ENCODE peak calls at places on chromosomes 7 and 10, in five cellular contexts. One of them, this sample, is unnamed.

GRCh38 chr7:146773506-146773905 is 656.9 kb downstream of the CNTNAP2 start:
- DNase-seq in right lobe of liver: no peak
- DNase-seq in ovary: no peak
- DNase-seq in GM20000: no peak
- DNase-seq in PC-3: peak
- DNase-seq in this sample: no peak

GRCh38 chr7:141649865-141650499 is 52.0 kb downstream of the DENND11 start:
- DNase-seq in right lobe of liver: no peak
- DNase-seq in ovary: peak
- DNase-seq in GM20000: peak
- DNase-seq in PC-3: peak
- DNase-seq in this sample: peak

GRCh38 chr10:84510121-84510520 is 181.7 kb downstream of the CCSER2 start:
- DNase-seq in right lobe of liver: no peak
- DNase-seq in ovary: no peak
- DNase-seq in GM20000: no peak
- DNase-seq in PC-3: no peak
- DNase-seq in this sample: no peak

GRCh38 chr10:98262571-98262970 is 5.4 kb downstream of the LOXL4 start:
- DNase-seq in right lobe of liver: peak
- DNase-seq in ovary: no peak
- DNase-seq in GM20000: no peak
- DNase-seq in PC-3: peak
- DNase-seq in this sample: peak

GRCh38 chr7:153301908-153302307 is 542.4 kb downstream of the ACTR3B start:
- DNase-seq in right lobe of liver: no peak
- DNase-seq in ovary: no peak
- DNase-seq in GM20000: no peak
- DNase-seq in PC-3: no peak
- DNase-seq in this sample: no peak

GRCh38 chr10:107733731-107734130 is 569.2 kb upstream of the SORCS1 start:
- DNase-seq in right lobe of liver: no peak
- DNase-seq in ovary: no peak
- DNase-seq in GM20000: no peak
- DNase-seq in PC-3: no peak
- DNase-seq in this sample: no peak

GRCh38 chr7:44368885-44369284 is 43.5 kb upstream of the CAMK2B start:
- DNase-seq in right lobe of liver: no peak
- DNase-seq in ovary: no peak
- DNase-seq in GM20000: no peak
- DNase-seq in PC-3: peak
- DNase-seq in this sample: no peak

GRCh38 chr7:84291756-84292155 is 97.2 kb upstream of the SEMA3A start:
- DNase-seq in right lobe of liver: no peak
- DNase-seq in ovary: no peak
- DNase-seq in GM20000: no peak
- DNase-seq in PC-3: no peak
- DNase-seq in this sample: no peak

GRCh38 chr10:24415455-24416169 is 206.7 kb downstream of the KIAA1217 start:
- DNase-seq in right lobe of liver: peak
- DNase-seq in ovary: peak
- DNase-seq in GM20000: no peak
- DNase-seq in PC-3: peak
- DNase-seq in this sample: no peak

GRCh38 chr7:1968397-1969111 is 264.2 kb downstream of the MAD1L1 start:
- DNase-seq in right lobe of liver: peak
- DNase-seq in ovary: no peak
- DNase-seq in GM20000: no peak
- DNase-seq in PC-3: no peak
- DNase-seq in this sample: no peak

GRCh38 chr7:115110523-115110922 is 188.6 kb downstream of the MDFIC start:
- DNase-seq in right lobe of liver: peak
- DNase-seq in ovary: no peak
- DNase-seq in GM20000: no peak
- DNase-seq in PC-3: no peak
- DNase-seq in this sample: no peak

GRCh38 chr10:60532691-60533468 is 143.2 kb upstream of the ANK3 start:
- DNase-seq in right lobe of liver: no peak
- DNase-seq in ovary: no peak
- DNase-seq in GM20000: no peak
- DNase-seq in PC-3: peak
- DNase-seq in this sample: no peak

GRCh38 chr7:44432381-44432977 is 58.0 kb downstream of the NUDCD3 start:
- DNase-seq in right lobe of liver: no peak
- DNase-seq in ovary: no peak
- DNase-seq in GM20000: no peak
- DNase-seq in PC-3: no peak
- DNase-seq in this sample: no peak

GRCh38 chr10:92914478-92915066 is 66.3 kb downstream of the EXOC6 start:
- DNase-seq in right lobe of liver: no peak
- DNase-seq in ovary: no peak
- DNase-seq in GM20000: peak
- DNase-seq in PC-3: peak
- DNase-seq in this sample: peak

GRCh38 chr7:25929448-25929847 is 222.6 kb upstream of the NFE2L3 start:
- DNase-seq in right lobe of liver: no peak
- DNase-seq in ovary: no peak
- DNase-seq in GM20000: no peak
- DNase-seq in PC-3: no peak
- DNase-seq in this sample: no peak

GRCh38 chr10:30637881-30638467 is 8.4 kb upstream of the LYZL2 start:
- DNase-seq in right lobe of liver: no peak
- DNase-seq in ovary: no peak
- DNase-seq in GM20000: no peak
- DNase-seq in PC-3: peak
- DNase-seq in this sample: no peak

GRCh38 chr10:127577376-127577775 is 28.3 kb downstream of the NPS start:
- DNase-seq in right lobe of liver: no peak
- DNase-seq in ovary: no peak
- DNase-seq in GM20000: no peak
- DNase-seq in PC-3: peak
- DNase-seq in this sample: no peak

GRCh38 chr10:7085913-7086589 is 324.8 kb downstream of the SFMBT2 start:
- DNase-seq in right lobe of liver: no peak
- DNase-seq in ovary: no peak
- DNase-seq in GM20000: no peak
- DNase-seq in PC-3: no peak
- DNase-seq in this sample: no peak

GRCh38 chr10:28587270-28587969 is 54.5 kb downstream of the WAC start:
- DNase-seq in right lobe of liver: no peak
- DNase-seq in ovary: no peak
- DNase-seq in GM20000: no peak
- DNase-seq in PC-3: no peak
- DNase-seq in this sample: no peak

GRCh38 chr10:129098517-129098916 is 368.5 kb upstream of the MGMT start:
- DNase-seq in right lobe of liver: no peak
- DNase-seq in ovary: no peak
- DNase-seq in GM20000: no peak
- DNase-seq in PC-3: no peak
- DNase-seq in this sample: no peak

GRCh38 chr7:47902013-47902412 is 46.3 kb downstream of the PKD1L1 start:
- DNase-seq in right lobe of liver: no peak
- DNase-seq in ovary: no peak
- DNase-seq in GM20000: no peak
- DNase-seq in PC-3: no peak
- DNase-seq in this sample: no peak

GRCh38 chr10:68156373-68157185 is 47.3 kb downstream of the MYPN start:
- DNase-seq in right lobe of liver: no peak
- DNase-seq in ovary: peak
- DNase-seq in GM20000: peak
- DNase-seq in PC-3: peak
- DNase-seq in this sample: peak

GRCh38 chr7:18889436-18889835 is 228.0 kb downstream of the TWIST1 start:
- DNase-seq in right lobe of liver: no peak
- DNase-seq in ovary: no peak
- DNase-seq in GM20000: no peak
- DNase-seq in PC-3: peak
- DNase-seq in this sample: no peak

GRCh38 chr7:111953611-111954010 is 252.6 kb downstream of the DOCK4 start:
- DNase-seq in right lobe of liver: peak
- DNase-seq in ovary: no peak
- DNase-seq in GM20000: no peak
- DNase-seq in PC-3: peak
- DNase-seq in this sample: no peak

GRCh38 chr10:23558361-23558799 is 119.5 kb downstream of the OTUD1 start:
- DNase-seq in right lobe of liver: no peak
- DNase-seq in ovary: no peak
- DNase-seq in GM20000: no peak
- DNase-seq in PC-3: peak
- DNase-seq in this sample: no peak

DNA sequence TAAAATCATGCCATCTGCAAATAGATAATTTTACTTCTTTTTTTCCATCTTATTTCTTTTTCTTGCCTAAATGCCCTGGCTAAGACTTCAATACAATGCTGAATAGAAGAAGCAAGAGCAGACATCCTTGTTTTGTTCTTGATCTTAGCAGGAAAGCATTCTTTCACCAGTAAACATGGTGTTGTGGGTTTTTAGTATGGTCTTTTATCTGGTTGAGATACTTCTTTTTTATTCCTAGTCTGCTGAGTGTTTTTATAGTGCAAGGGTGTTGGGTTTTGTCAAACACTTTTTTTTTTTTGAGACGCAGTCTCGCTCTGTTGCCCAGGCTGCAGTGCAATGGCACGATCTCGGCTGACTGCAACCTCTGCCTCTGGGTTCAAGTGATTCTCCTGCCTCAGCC is 232.3 kb downstream of the DNAJC1 start:
- DNase-seq in right lobe of liver: no peak
- DNase-seq in ovary: no peak
- DNase-seq in GM20000: no peak
- DNase-seq in PC-3: no peak
- DNase-seq in this sample: no peak
- TF ChIP-seq CTCF in right lobe of liver: no peak
- TF ChIP-seq CTCF in ovary: no peak
- TF ChIP-seq CTCF in GM20000: no peak
- TF ChIP-seq CTCF in PC-3: no peak
- TF ChIP-seq CTCF in this sample: no peak

GRCh38 chr7:159059629-159060028 is 85.0 kb downstream of the VIPR2 start:
- DNase-seq in right lobe of liver: no peak
- DNase-seq in ovary: no peak
- DNase-seq in GM20000: no peak
- DNase-seq in PC-3: no peak
- DNase-seq in this sample: no peak
- TF ChIP-seq CTCF in right lobe of liver: no peak
- TF ChIP-seq CTCF in ovary: no peak
- TF ChIP-seq CTCF in GM20000: no peak
- TF ChIP-seq CTCF in PC-3: no peak
- TF ChIP-seq CTCF in this sample: no peak

GRCh38 chr10:80855348-80855971 is 317.8 kb downstream of the SH2D4B start:
- DNase-seq in right lobe of liver: peak
- DNase-seq in ovary: no peak
- DNase-seq in GM20000: peak
- DNase-seq in PC-3: no peak
- DNase-seq in this sample: peak
- TF ChIP-seq CTCF in right lobe of liver: peak
- TF ChIP-seq CTCF in ovary: no peak
- TF ChIP-seq CTCF in GM20000: peak
- TF ChIP-seq CTCF in PC-3: no peak
- TF ChIP-seq CTCF in this sample: peak

GRCh38 chr7:24820730-24821044 is 63.4 kb upstream of the GSDME start:
- DNase-seq in right lobe of liver: no peak
- DNase-seq in ovary: no peak
- DNase-seq in GM20000: no peak
- DNase-seq in PC-3: peak
- DNase-seq in this sample: no peak

GRCh38 chr7:24819916-24820689 is 62.8 kb upstream of the GSDME start:
- DNase-seq in right lobe of liver: peak
- DNase-seq in ovary: peak
- DNase-seq in GM20000: peak
- DNase-seq in PC-3: peak
- DNase-seq in this sample: peak

GRCh38 chr7:24824400-24824799 is 67.1 kb upstream of the GSDME start:
- DNase-seq in right lobe of liver: no peak
- DNase-seq in ovary: no peak
- DNase-seq in GM20000: no peak
- DNase-seq in PC-3: no peak
- DNase-seq in this sample: no peak

GRCh38 chr7:24824896-24825295 is 67.6 kb upstream of the GSDME start:
- DNase-seq in right lobe of liver: no peak
- DNase-seq in ovary: no peak
- DNase-seq in GM20000: no peak
- DNase-seq in PC-3: no peak
- DNase-seq in this sample: no peak

DNA sequence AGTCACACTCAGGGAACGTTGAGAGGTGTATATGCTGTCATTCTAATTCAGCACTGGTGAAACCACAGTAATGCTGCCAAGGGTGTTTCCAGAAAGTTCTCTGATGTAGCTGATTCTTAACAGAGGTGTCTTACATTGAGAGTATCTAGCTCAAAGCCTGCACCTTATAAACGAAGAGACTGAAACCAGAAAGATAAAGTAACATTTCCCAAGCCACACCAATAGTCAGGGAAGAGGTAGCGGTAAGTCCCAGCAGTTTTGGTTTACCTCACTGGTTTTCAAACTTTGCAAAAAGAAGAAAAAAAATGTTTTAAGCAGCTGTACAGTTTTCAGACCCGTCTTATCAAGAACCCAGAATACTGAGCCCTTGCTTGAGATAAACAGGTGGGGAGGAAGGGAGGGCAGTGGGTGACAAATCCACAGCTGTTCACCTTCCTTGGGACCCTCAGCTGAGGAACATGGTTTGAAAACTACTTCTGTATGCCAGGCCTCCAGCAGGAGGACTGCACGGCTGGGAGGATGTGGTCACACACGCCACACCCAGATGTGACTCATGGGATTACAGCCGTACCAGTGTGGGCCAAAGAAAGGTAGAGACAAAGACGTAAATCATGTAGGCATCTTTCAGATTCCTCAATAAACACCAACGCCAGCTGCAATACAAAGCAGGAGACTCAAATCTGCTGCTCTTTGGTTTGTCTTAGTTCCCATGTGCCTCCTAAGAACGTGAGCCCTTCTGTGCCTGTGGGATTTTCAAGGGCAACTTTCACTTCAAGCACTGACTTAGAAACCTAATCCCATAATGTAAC is 64.0 kb upstream of the GSDME start:
- DNase-seq in right lobe of liver: no peak
- DNase-seq in ovary: no peak
- DNase-seq in GM20000: peak
- DNase-seq in PC-3: peak
- DNase-seq in this sample: peak
- TF ChIP-seq CTCF in right lobe of liver: no peak
- TF ChIP-seq CTCF in ovary: peak
- TF ChIP-seq CTCF in GM20000: no peak
- TF ChIP-seq CTCF in PC-3: peak
- TF ChIP-seq CTCF in this sample: peak

This sample was measured in GM13976.